ENCODE peak calls at places on chromosomes 3 and 15, in seven cellular contexts. G, O, A, L, H, I and Q are unnamed samples.

GRCh38 chr3:70049761-70050160 is 50.2 kb downstream of the SAMMSON start:
- DNase-seq in G (no peak), O (no peak), A (no peak), L (no peak), H (no peak), I (no peak), Q (no peak)

GRCh38 chr3:141426404-141427034 is 58.2 kb downstream of the ZBTB38 start:
- DNase-seq in G (no peak), O (no peak), A (peak), L (peak), H (peak), I (no peak), Q (no peak)

GRCh38 chr3:151329368-151329767 is at the start of gene P2RY13:
- DNase-seq in G (no peak), O (no peak), A (no peak), L (no peak), H (no peak), I (no peak), Q (no peak)

GRCh38 chr15:89416339-89417183 is 79.8 kb downstream of the RHCG start:
- DNase-seq in G (no peak), O (peak), A (peak), L (no peak), H (peak), I (peak), Q (peak)

GRCh38 chr3:185796431-185797107 is 28.3 kb downstream of the IGF2BP2 start:
- DNase-seq in G (no peak), O (no peak), A (peak), L (no peak), H (no peak), I (peak), Q (no peak)

GRCh38 chr15:69807752-69808151 is 290.0 kb downstream of the TLE3 start:
- DNase-seq in G (no peak), O (no peak), A (no peak), L (peak), H (no peak), I (peak), Q (no peak)

GRCh38 chr3:17431004-17431403 is 311.4 kb downstream of the TBC1D5 start:
- DNase-seq in G (no peak), O (no peak), A (no peak), L (no peak), H (no peak), I (no peak), Q (no peak)

GRCh38 chr3:162764672-162765071 is 1268.1 kb downstream of the OTOL1 start:
- DNase-seq in G (no peak), O (no peak), A (no peak), L (no peak), H (no peak), I (no peak), Q (no peak)

GRCh38 chr3:32432711-32433530 is 41.3 kb downstream of the CMTM7 start:
- DNase-seq in G (no peak), O (no peak), A (no peak), L (no peak), H (no peak), I (no peak), Q (no peak)

GRCh38 chr3:69500604-69501003 is 114.7 kb upstream of the FRMD4B start:
- DNase-seq in G (no peak), O (no peak), A (no peak), L (peak), H (peak), I (no peak), Q (no peak)

GRCh38 chr15:47289667-47290066 is 427.6 kb upstream of the SEMA6D start:
- DNase-seq in G (no peak), O (no peak), A (no peak), L (no peak), H (no peak), I (no peak), Q (no peak)

GRCh38 chr3:187367561-187368103 is 553 bp upstream of the RTP4 start:
- DNase-seq in G (no peak), O (no peak), A (no peak), L (no peak), H (no peak), I (no peak), Q (no peak)

GRCh38 chr3:177488740-177489139 is 291.5 kb upstream of the TBL1XR1 start:
- DNase-seq in G (no peak), O (no peak), A (no peak), L (no peak), H (no peak), I (no peak), Q (no peak)

GRCh38 chr3:64220161-64220560 is 5.1 kb downstream of the PRICKLE2 start:
- DNase-seq in G (no peak), O (no peak), A (no peak), L (no peak), H (no peak), I (peak), Q (no peak)

GRCh38 chr3:129624347-129625070 is 18.0 kb upstream of the PLXND1 start:
- DNase-seq in G (no peak), O (no peak), A (no peak), L (no peak), H (peak), I (no peak), Q (no peak)

GRCh38 chr3:196399485-196399945 is 32.7 kb downstream of the UBXN7 start:
- DNase-seq in G (no peak), O (no peak), A (no peak), L (no peak), H (peak), I (peak), Q (no peak)

GRCh38 chr15:77126927-77127326 is 56.0 kb upstream of the TSPAN3 start:
- DNase-seq in G (no peak), O (no peak), A (no peak), L (no peak), H (no peak), I (no peak), Q (no peak)

GRCh38 chr3:55968331-55968730 is 481.2 kb upstream of the WNT5A start:
- DNase-seq in G (no peak), O (no peak), A (no peak), L (no peak), H (no peak), I (no peak), Q (no peak)

GRCh38 chr3:42256135-42256819 is 9.7 kb downstream of the CCK start:
- DNase-seq in G (no peak), O (no peak), A (no peak), L (no peak), H (no peak), I (peak), Q (no peak)

GRCh38 chr15:29687939-29688884 is 134.1 kb downstream of the TJP1 start:
- DNase-seq in G (no peak), O (no peak), A (peak), L (no peak), H (no peak), I (peak), Q (no peak)

GRCh38 chr3:37247398-37248114 is 73.2 kb upstream of the LRRFIP2 start:
- DNase-seq in G (no peak), O (no peak), A (no peak), L (no peak), H (no peak), I (no peak), Q (no peak)

GRCh38 chr3:10988003-10988402 is 4.5 kb upstream of the SLC6A1 start:
- DNase-seq in G (no peak), O (no peak), A (no peak), L (no peak), H (no peak), I (no peak), Q (no peak)

GRCh38 chr15:71296032-71296686 is 180.9 kb downstream of the THSD4 start:
- DNase-seq in G (peak), O (no peak), A (no peak), L (no peak), H (no peak), I (peak), Q (no peak)

GRCh38 chr3:41508063-41508696 is 308.9 kb downstream of the CTNNB1 start:
- DNase-seq in G (no peak), O (no peak), A (no peak), L (no peak), H (no peak), I (peak), Q (no peak)

GRCh38 chr3:106428565-106428994 is 559.8 kb upstream of the CBLB start:
- DNase-seq in G (peak), O (no peak), A (no peak), L (peak), H (peak), I (peak), Q (no peak)

GRCh38 chr3:127044996-127045395 is 62.1 kb downstream of the PLXNA1 start:
- DNase-seq in G (no peak), O (no peak), A (peak), L (no peak), H (no peak), I (peak), Q (no peak)

GRCh38 chr3:62259924-62260323 is 113.4 kb downstream of the FEZF2 start:
- DNase-seq in G (no peak), O (no peak), A (no peak), L (no peak), H (no peak), I (no peak), Q (no peak)

GRCh38 chr3:12222765-12223485 is 64.2 kb upstream of the TIMP4 start:
- DNase-seq in G (peak), O (no peak), A (no peak), L (no peak), H (no peak), I (peak), Q (no peak)

GRCh38 chr3:47113669-47114365 is 50.1 kb downstream of the SETD2 start:
- DNase-seq in G (peak), O (no peak), A (no peak), L (no peak), H (no peak), I (no peak), Q (no peak)

GRCh38 chr15:66891776-66892175 is 173.6 kb upstream of the SMAD3 start:
- DNase-seq in G (no peak), O (no peak), A (no peak), L (no peak), H (no peak), I (no peak), Q (no peak)

GRCh38 chr15:61530769-61531168 is 301.7 kb upstream of the RORA start:
- DNase-seq in G (no peak), O (peak), A (no peak), L (no peak), H (no peak), I (no peak), Q (no peak)

GRCh38 chr15:46080018-46080417 is 445.2 kb downstream of the SQOR start:
- DNase-seq in G (no peak), O (no peak), A (no peak), L (no peak), H (no peak), I (no peak), Q (peak)

GRCh38 chr3:107796786-107797185 is 274.0 kb downstream of the BBX start:
- DNase-seq in G (peak), O (no peak), A (no peak), L (no peak), H (no peak), I (peak), Q (no peak)

GRCh38 chr3:192772495-192772894 is 45.2 kb upstream of the FGF12 start:
- DNase-seq in G (peak), O (peak), A (peak), L (no peak), H (no peak), I (peak), Q (peak)

GRCh38 chr3:122258757-122259371 is 66.2 kb upstream of the CSTA start:
- DNase-seq in G (peak), O (peak), A (peak), L (no peak), H (peak), I (peak), Q (peak)

GRCh38 chr15:70358871-70359647 is 261.3 kb upstream of the TLE3 start:
- DNase-seq in G (no peak), O (no peak), A (no peak), L (no peak), H (no peak), I (no peak), Q (no peak)

GRCh38 chr3:173789530-173789929 is 392.0 kb downstream of the NLGN1 start:
- DNase-seq in G (no peak), O (no peak), A (no peak), L (no peak), H (no peak), I (no peak), Q (no peak)

GRCh38 chr15:69524296-69524695 is 71.7 kb downstream of the RPLP1 start:
- DNase-seq in G (no peak), O (no peak), A (peak), L (no peak), H (no peak), I (no peak), Q (no peak)

GRCh38 chr3:168248383-168249047 is 152.8 kb upstream of the GOLIM4 start:
- DNase-seq in G (no peak), O (peak), A (peak), L (no peak), H (no peak), I (peak), Q (peak)

GRCh38 chr3:168250415-168250861 is 154.7 kb upstream of the GOLIM4 start:
- DNase-seq in G (no peak), O (peak), A (no peak), L (no peak), H (no peak), I (no peak), Q (no peak)

GRCh38 chr3:168251371-168251770 is 155.6 kb upstream of the GOLIM4 start:
- DNase-seq in G (no peak), O (no peak), A (no peak), L (no peak), H (no peak), I (no peak), Q (no peak)

GRCh38 chr3:168249048-168249538 is 153.4 kb upstream of the GOLIM4 start:
- DNase-seq in G (no peak), O (peak), A (no peak), L (no peak), H (no peak), I (no peak), Q (no peak)

GRCh38 chr3:168249539-168250414 is 154.1 kb upstream of the GOLIM4 start:
- DNase-seq in G (peak), O (peak), A (peak), L (peak), H (peak), I (peak), Q (peak)
- TF ChIP-seq CTCF in G (peak), O (no peak), A (no peak), L (no peak), H (no peak), I (peak), Q (peak)

GRCh38 chr15:90930861-90931629 is 1.3 kb downstream of the HDDC3 start:
- DNase-seq in G (no peak), O (no peak), A (no peak), L (no peak), H (peak), I (no peak), Q (no peak)

GRCh38 chr15:90933310-90933709 is 961 bp upstream of the HDDC3 start:
- DNase-seq in G (no peak), O (no peak), A (no peak), L (no peak), H (no peak), I (no peak), Q (no peak)

GRCh38 chr15:90934256-90934948 is 683 bp upstream of the UNC45A start:
- DNase-seq in G (no peak), O (peak), A (peak), L (peak), H (peak), I (peak), Q (peak)

GRCh38 chr15:90931737-90932659 is at the start of gene HDDC3:
- DNase-seq in G (no peak), O (peak), A (peak), L (peak), H (peak), I (peak), Q (peak)

DNA sequence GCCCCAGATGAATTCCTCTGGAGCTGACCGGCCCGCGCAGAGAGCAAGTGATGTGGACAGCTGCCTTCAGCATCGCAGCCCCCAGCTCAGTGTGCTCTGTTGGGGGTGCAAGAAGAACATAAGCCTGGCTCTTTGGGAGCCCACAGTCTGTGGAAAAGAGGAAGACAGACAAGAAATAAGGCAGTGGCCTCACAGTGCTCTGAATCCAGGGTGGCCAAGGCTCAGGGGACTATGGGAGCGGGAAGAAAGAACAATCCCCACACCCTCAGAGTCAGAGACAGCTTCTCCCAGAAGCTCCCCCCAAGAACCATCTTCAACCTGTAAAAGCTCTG is 277 bp upstream of the HDDC3 start:
- DNase-seq in G (no peak), O (no peak), A (no peak), L (no peak), H (no peak), I (no peak), Q (no peak)
- TF ChIP-seq CTCF in G (no peak), O (no peak), A (no peak), L (no peak), H (no peak), I (peak), Q (no peak)

GRCh38 chr3:66822059-66823009 is 175.8 kb upstream of the KBTBD8 start:
- DNase-seq in G (no peak), O (peak), A (peak), L (peak), H (peak), I (peak), Q (peak)
- TF ChIP-seq CTCF in G (peak), O (peak), A (peak), L (no peak), H (peak), I (peak), Q (peak)

DNA sequence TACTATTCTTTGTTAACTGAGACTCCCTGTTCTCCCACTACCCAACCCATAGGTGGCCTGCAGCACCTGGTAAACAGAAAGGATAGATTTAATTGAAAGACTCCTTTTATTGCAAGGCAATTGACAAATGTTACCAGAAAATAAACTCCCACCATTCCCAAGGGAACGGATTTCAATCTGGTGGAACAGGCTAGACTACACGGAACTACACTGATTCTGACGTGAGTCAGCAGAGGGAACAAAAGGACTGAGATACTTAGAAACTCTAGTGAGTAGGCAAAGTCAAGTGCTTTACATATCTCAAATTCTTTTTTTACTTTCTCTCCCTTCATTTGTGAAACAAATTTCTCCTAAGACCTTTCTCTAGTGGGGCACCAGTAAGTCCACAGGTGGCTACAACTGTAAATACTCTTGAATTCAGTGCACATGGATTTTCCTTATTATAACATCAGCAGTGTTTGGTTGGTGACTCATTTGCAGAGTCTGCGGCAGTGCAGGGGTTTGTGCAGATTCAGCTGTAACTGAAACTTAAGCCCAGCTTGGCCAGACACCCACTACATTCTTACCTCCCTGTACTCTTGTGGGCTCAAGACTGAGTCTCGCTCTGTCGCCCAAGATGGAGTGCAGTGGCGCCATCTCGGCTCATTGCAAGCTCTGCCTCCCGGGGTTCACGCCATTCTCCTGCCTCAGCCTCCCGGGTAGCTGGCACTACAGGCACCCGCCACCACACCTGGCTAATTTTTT is 34.3 kb upstream of the PLSCR2 start:
- DNase-seq in G (peak), O (no peak), A (no peak), L (no peak), H (no peak), I (peak), Q (no peak)
- TF ChIP-seq CTCF in G (no peak), O (no peak), A (no peak), L (no peak), H (no peak), I (peak), Q (peak)

GRCh38 chr15:48334260-48334659 is 3.0 kb downstream of the DUT start:
- DNase-seq in G (no peak), O (no peak), A (no peak), L (no peak), H (no peak), I (no peak), Q (no peak)

GRCh38 chr15:48337626-48338025 is 6.4 kb downstream of the DUT start:
- DNase-seq in G (no peak), O (no peak), A (no peak), L (no peak), H (no peak), I (no peak), Q (no peak)

GRCh38 chr15:48333553-48333952 is 2.3 kb downstream of the DUT start:
- DNase-seq in G (no peak), O (no peak), A (no peak), L (no peak), H (no peak), I (no peak), Q (no peak)

GRCh38 chr15:48340111-48340510 is 8.9 kb downstream of the DUT start:
- DNase-seq in G (no peak), O (no peak), A (no peak), L (no peak), H (no peak), I (no peak), Q (no peak)

GRCh38 chr15:48336940-48337339 is 5.7 kb downstream of the DUT start:
- DNase-seq in G (no peak), O (peak), A (no peak), L (no peak), H (no peak), I (no peak), Q (no peak)
- TF ChIP-seq CTCF in G (peak), O (no peak), A (no peak), L (no peak), H (no peak), I (peak), Q (peak)

DNA sequence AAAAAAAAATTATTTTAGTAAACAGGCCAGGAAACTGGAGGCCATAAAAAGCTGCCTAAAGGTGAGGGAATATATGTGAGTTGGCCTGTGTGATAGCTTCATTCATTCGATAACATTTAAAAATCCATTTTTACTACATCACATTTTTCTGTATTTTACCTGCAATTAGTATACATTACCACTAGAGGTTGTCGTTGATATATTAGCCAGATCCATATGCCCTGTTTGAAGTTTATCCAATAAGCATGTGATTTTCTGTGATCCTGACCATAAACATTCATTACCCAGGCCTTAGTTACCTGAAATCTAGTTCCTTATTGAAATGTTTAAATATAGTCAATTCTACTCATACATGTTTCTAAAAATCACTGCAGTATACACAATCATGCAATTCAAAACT is 71.4 kb downstream of the ARNT2 start:
- DNase-seq in G (no peak), O (no peak), A (no peak), L (no peak), H (no peak), I (no peak), Q (no peak)
- TF ChIP-seq CTCF in G (no peak), O (peak), A (no peak), L (no peak), H (no peak), I (peak), Q (peak)

GRCh38 chr15:58313810-58314592 is 117.8 kb upstream of the LIPC start:
- DNase-seq in G (no peak), O (no peak), A (no peak), L (no peak), H (no peak), I (no peak), Q (no peak)
- TF ChIP-seq CTCF in G (no peak), O (no peak), A (no peak), L (no peak), H (no peak), I (no peak), Q (no peak)